ENCODE peak calls at places on chromosome 11, in six cellular contexts. L is esophagus muscularis mucosa, Q is anterior cingulate cortex, D is T-helper 9 cell, C is neural crest cell, Y is lung. Z is an unnamed sample.

GRCh38 chr11:80980221-80980620 is 1539.4 kb upstream of the TENM4 start:
- DNase-seq in L (no peak), Y (no peak), C (no peak), Q (no peak), D (no peak), Z (no peak)

GRCh38 chr11:16034074-16034473 is 322.3 kb downstream of the SOX6 start:
- DNase-seq in Q (no peak), Y (no peak), L (no peak), C (no peak), D (no peak), Z (no peak)

GRCh38 chr11:28537822-28538221 is 429.6 kb downstream of the METTL15 start:
- DNase-seq in C (no peak), Y (no peak), Q (no peak), D (no peak), L (no peak), Z (no peak)

GRCh38 chr11:117950320-117950719 is 21.1 kb upstream of the TMPRSS13 start:
- DNase-seq in D (peak), C (no peak), L (peak), Y (peak), Q (no peak), Z (peak)

GRCh38 chr11:78397398-78397797 is 20.2 kb downstream of the GAB2 start:
- DNase-seq in D (no peak), C (no peak), Y (no peak), L (no peak), Q (no peak), Z (no peak)

GRCh38 chr11:34565417-34566208 is 52.0 kb upstream of the ELF5 start:
- DNase-seq in L (no peak), D (no peak), Q (no peak), C (no peak), Y (no peak), Z (no peak)

GRCh38 chr11:120633630-120634374 is 122.3 kb downstream of the GRIK4 start:
- DNase-seq in Y (no peak), L (no peak), Q (peak), C (no peak), D (no peak), Z (no peak)

GRCh38 chr11:2445948-2446551 is 1.2 kb downstream of the KCNQ1 start:
- DNase-seq in D (no peak), Q (no peak), L (no peak), C (no peak), Y (no peak), Z (peak)

GRCh38 chr11:70466154-70466553 is 67.8 kb downstream of the CTTN start:
- DNase-seq in D (no peak), C (no peak), L (no peak), Q (no peak), Y (no peak), Z (no peak)

GRCh38 chr11:3894128-3894731 is 38.8 kb downstream of the STIM1 start:
- DNase-seq in D (no peak), L (no peak), C (no peak), Y (no peak), Q (no peak), Z (no peak)

GRCh38 chr11:118610220-118610772 is 2.9 kb downstream of the PHLDB1 start:
- DNase-seq in D (peak), Q (no peak), C (no peak), L (no peak), Y (no peak), Z (no peak)

GRCh38 chr11:93216511-93217121 is 18.8 kb upstream of the SLC36A4 start:
- DNase-seq in C (no peak), L (no peak), Y (no peak), D (no peak), Q (no peak), Z (peak)

GRCh38 chr11:8263769-8264410 is at the start of gene LMO1:
- DNase-seq in C (peak), L (no peak), D (peak), Y (peak), Q (peak), Z (peak)

Z was measured in thyroid gland.